ENCODE peak calls at places on chromosome 19, in eight cellular contexts. E, V, U, R, L, C, P and Y are unnamed samples.

GRCh38 chr19:21698215-21698614 is 69.2 kb downstream of the ZNF100 start:
- DNase-seq in C (no peak), V (peak), E (no peak), P (peak), L (no peak), U (no peak), R (peak), Y (peak)

GRCh38 chr19:14056741-14057356 is 5.0 kb downstream of the PALM3 start:
- DNase-seq in R (no peak), E (no peak), P (no peak), V (no peak), C (no peak), U (no peak), L (no peak), Y (no peak)

GRCh38 chr19:6779204-6779603 is 6.7 kb downstream of the VAV1 start:
- DNase-seq in L (no peak), V (no peak), P (no peak), U (no peak), E (no peak), C (no peak), R (no peak), Y (no peak)

GRCh38 chr19:13588953-13589833 is 82.9 kb upstream of the CACNA1A start:
- DNase-seq in V (peak), R (peak), U (no peak), C (peak), E (no peak), P (peak), L (peak), Y (no peak)

GRCh38 chr19:54707932-54708331 is 16.3 kb upstream of the KIR3DL3 start:
- DNase-seq in C (no peak), V (peak), U (no peak), E (no peak), P (no peak), R (no peak), L (peak), Y (no peak)

GRCh38 chr19:14000691-14001365 is 5.3 kb downstream of the RFX1 start:
- DNase-seq in C (no peak), P (no peak), V (no peak), E (no peak), R (no peak), L (no peak), U (no peak), Y (no peak)

GRCh38 chr19:44764975-44765948 is 12.4 kb upstream of the CBLC start:
- DNase-seq in C (no peak), L (no peak), V (peak), R (no peak), E (no peak), U (no peak), P (peak), Y (no peak)

GRCh38 chr19:7914598-7915045 is at the start of gene TGFBR3L:
- DNase-seq in L (no peak), C (no peak), E (no peak), P (no peak), R (no peak), U (no peak), V (no peak), Y (no peak)

GRCh38 chr19:44611812-44612295 is 1.5 kb upstream of the IGSF23 start:
- DNase-seq in R (no peak), L (no peak), V (no peak), E (no peak), P (no peak), C (no peak), U (no peak), Y (no peak)

GRCh38 chr19:30315159-30315558 is 57.0 kb upstream of the ZNF536 start:
- DNase-seq in P (no peak), E (no peak), R (no peak), V (no peak), C (no peak), U (no peak), L (no peak), Y (no peak)

GRCh38 chr19:18044825-18045304 is 36.9 kb downstream of the ARRDC2 start:
- DNase-seq in U (peak), R (peak), C (peak), P (peak), L (peak), V (peak), E (no peak), Y (peak)

GRCh38 chr19:29596885-29597525 is 9.1 kb upstream of the POP4 start:
- DNase-seq in R (peak), L (no peak), V (no peak), C (peak), E (no peak), U (no peak), P (no peak), Y (no peak)

GRCh38 chr19:343941-344624 is 513 bp downstream of the MIER2 start:
- DNase-seq in U (no peak), R (no peak), P (peak), V (peak), L (no peak), E (no peak), C (no peak), Y (no peak)

GRCh38 chr19:48344892-48345291 is 18.8 kb downstream of the TMEM143 start:
- DNase-seq in L (no peak), U (no peak), R (no peak), E (no peak), C (no peak), P (no peak), V (no peak), Y (no peak)

GRCh38 chr19:46454244-46454643 is 17.1 kb downstream of the PNMA8A start:
- DNase-seq in E (no peak), L (no peak), U (no peak), R (no peak), P (no peak), C (no peak), V (no peak), Y (no peak)

GRCh38 chr19:12868540-12869112 is 12.6 kb downstream of the DNASE2 start:
- DNase-seq in R (peak), V (no peak), U (no peak), E (no peak), L (no peak), C (no peak), P (no peak), Y (no peak)

GRCh38 chr19:33193864-33194362 is at the start of gene LRP3:
- DNase-seq in C (no peak), U (no peak), R (peak), L (no peak), V (peak), E (no peak), P (peak), Y (no peak)

GRCh38 chr19:1991516-1991915 is 24.0 kb downstream of the BTBD2 start:
- DNase-seq in E (no peak), V (no peak), C (no peak), U (no peak), L (no peak), R (no peak), P (no peak), Y (no peak)

GRCh38 chr19:1774999-1775772 is 21.9 kb downstream of the ONECUT3 start:
- DNase-seq in R (no peak), L (no peak), U (no peak), E (no peak), P (no peak), C (no peak), V (no peak), Y (no peak)

GRCh38 chr19:34353546-34353945 is 11.4 kb upstream of the GPI start:
- DNase-seq in U (no peak), P (no peak), R (no peak), L (no peak), E (no peak), V (no peak), C (no peak), Y (no peak)

GRCh38 chr19:47745010-47745901 is at the start of gene NOP53:
- DNase-seq in C (peak), R (peak), U (peak), V (peak), E (peak), P (peak), L (peak), Y (peak)

GRCh38 chr19:6030214-6030507 is 52.2 kb upstream of the RANBP3 start:
- DNase-seq in R (peak), C (peak), V (no peak), P (no peak), E (no peak), L (no peak), U (no peak), Y (peak)

GRCh38 chr19:30719189-30719990 is 347.2 kb downstream of the ZNF536 start:
- DNase-seq in U (no peak), E (no peak), L (peak), R (no peak), P (peak), V (peak), C (no peak), Y (no peak)

GRCh38 chr19:2549701-2550191 is 73.8 kb downstream of the GADD45B start:
- DNase-seq in U (no peak), V (peak), P (peak), E (no peak), L (peak), R (peak), C (peak), Y (peak)

GRCh38 chr19:3520166-3521103 is 14.3 kb downstream of the FZR1 start:
- DNase-seq in R (no peak), E (no peak), L (no peak), V (no peak), U (no peak), C (no peak), P (no peak), Y (no peak)

GRCh38 chr19:42075364-42075615 is 676 bp upstream of the ZNF574 start:
- DNase-seq in P (no peak), U (no peak), C (no peak), V (no peak), R (no peak), E (no peak), L (no peak), Y (no peak)

GRCh38 chr19:18426416-18426767 is 7.2 kb downstream of the SSBP4 start:
- DNase-seq in U (no peak), R (no peak), L (no peak), V (no peak), C (no peak), P (no peak), E (no peak), Y (no peak)

GRCh38 chr19:55209430-55210119 is at the start of gene PTPRH:
- DNase-seq in P (no peak), U (no peak), R (peak), E (no peak), V (peak), L (no peak), C (no peak), Y (no peak)

GRCh38 chr19:28466107-28467045 is 746.6 kb downstream of the UQCRFS1 start:
- DNase-seq in E (no peak), L (no peak), P (peak), C (peak), V (peak), R (peak), U (no peak), Y (peak)

GRCh38 chr19:10007366-10007765 is 2.9 kb downstream of the COL5A3 start:
- DNase-seq in E (no peak), V (no peak), L (peak), C (no peak), P (no peak), U (no peak), R (no peak), Y (no peak)

GRCh38 chr19:46639356-46640061 is 3.5 kb upstream of the GNG8 start:
- DNase-seq in P (peak), E (no peak), C (no peak), V (peak), R (no peak), L (no peak), U (no peak), Y (no peak)

GRCh38 chr19:35986664-35987570 is 8.1 kb upstream of the SDHAF1 start:
- DNase-seq in C (no peak), L (no peak), U (no peak), E (no peak), V (peak), P (peak), R (no peak), Y (no peak)

GRCh38 chr19:1445185-1445931 is 4.6 kb upstream of the APC2 start:
- DNase-seq in R (peak), L (no peak), V (peak), C (peak), E (no peak), U (no peak), P (peak), Y (no peak)

GRCh38 chr19:40388486-40388885 is 1.5 kb downstream of the HIPK4 start:
- DNase-seq in V (no peak), L (no peak), U (no peak), P (peak), C (no peak), R (no peak), E (no peak), Y (no peak)
- TF ChIP-seq CTCF in V (no peak), L (no peak), U (no peak), P (no peak), C (no peak), R (no peak), E (no peak), Y (no peak)

GRCh38 chr19:4584670-4585460 is 25.4 kb upstream of the SEMA6B start:
- DNase-seq in L (no peak), C (no peak), V (no peak), U (no peak), P (no peak), E (no peak), R (no peak), Y (no peak)
- H3K4me3 ChIP-seq in L (peak), C (peak), V (no peak), U (peak), P (no peak), E (peak), R (peak), Y (peak)

GRCh38 chr19:56211718-56212117 is 9.6 kb downstream of the ZSCAN5C start:
- DNase-seq in L (no peak), R (no peak), U (no peak), C (no peak), P (no peak), V (no peak), E (no peak), Y (no peak)
- TF ChIP-seq CTCF in L (no peak), R (no peak), U (no peak), C (no peak), P (no peak), V (no peak), E (no peak), Y (no peak)

DNA sequence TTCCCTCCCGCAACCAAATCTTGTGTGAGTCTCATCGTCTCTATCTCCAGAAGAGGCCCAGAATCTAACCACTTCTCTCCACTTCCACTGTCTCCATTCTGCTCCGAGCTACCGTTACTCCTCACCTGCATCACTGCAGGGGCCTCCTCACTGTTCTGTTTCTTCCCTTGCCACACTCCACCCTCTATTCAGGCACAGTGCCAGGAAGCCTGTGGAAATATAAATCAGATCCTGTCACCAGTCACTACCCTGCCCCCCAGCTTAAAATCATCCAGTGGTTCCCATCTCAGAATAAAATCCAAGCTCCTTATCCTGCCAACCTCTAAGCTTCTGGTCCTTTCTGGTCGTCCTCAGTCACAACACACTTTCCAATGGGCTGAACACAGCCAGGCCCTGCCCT is 24.1 kb downstream of the ZNF175 start:
- DNase-seq in U (no peak), E (no peak), R (no peak), P (no peak), C (no peak), L (no peak), V (no peak), Y (no peak)
- H3K4me3 ChIP-seq in U (no peak), E (no peak), R (peak), P (no peak), C (no peak), L (no peak), V (no peak), Y (no peak)

GRCh38 chr19:4851551-4852290 is 15.7 kb downstream of the PLIN3 start:
- DNase-seq in C (peak), U (peak), L (peak), P (peak), V (peak), E (peak), R (peak), Y (no peak)
- TF ChIP-seq CTCF in C (peak), U (peak), L (peak), P (peak), V (peak), E (peak), R (peak), Y (peak)